ENCODE peak calls at places on chromosomes 2 and 18, in six cellular contexts. One of them, this sample, is unnamed.

GRCh38 chr2:120132190-120132589 is 91.0 kb downstream of the TMEM185B start:
- DNase-seq in Peyer's patch: no peak
- DNase-seq in adrenal gland: no peak
- DNase-seq in aorta: no peak
- DNase-seq in A549: no peak
- DNase-seq in HAP-1: no peak
- DNase-seq in this sample: no peak

GRCh38 chr2:2938481-2938880 is 439.1 kb downstream of the EIPR1 start:
- DNase-seq in HAP-1: no peak
- DNase-seq in aorta: no peak
- DNase-seq in A549: no peak
- DNase-seq in adrenal gland: no peak
- DNase-seq in Peyer's patch: no peak
- DNase-seq in this sample: no peak

GRCh38 chr18:31688601-31689000 is 4.2 kb upstream of the B4GALT6 start:
- DNase-seq in HAP-1: no peak
- DNase-seq in adrenal gland: no peak
- DNase-seq in A549: no peak
- DNase-seq in aorta: no peak
- DNase-seq in Peyer's patch: no peak
- DNase-seq in this sample: no peak

GRCh38 chr18:56637897-56638231 is 528 bp downstream of the TXNL1 start:
- DNase-seq in HAP-1: peak; percentile 22
- DNase-seq in aorta: no peak
- DNase-seq in A549: no peak
- DNase-seq in adrenal gland: no peak
- DNase-seq in Peyer's patch: no peak
- DNase-seq in this sample: no peak

GRCh38 chr2:46601328-46601963 is 122.1 kb downstream of the TMEM247 start:
- DNase-seq in aorta: no peak
- DNase-seq in HAP-1: no peak
- DNase-seq in Peyer's patch: no peak
- DNase-seq in A549: no peak
- DNase-seq in adrenal gland: no peak
- DNase-seq in this sample: no peak

GRCh38 chr18:62651276-62652031 is 63.9 kb upstream of the PHLPP1 start:
- DNase-seq in adrenal gland: no peak
- DNase-seq in A549: no peak
- DNase-seq in aorta: no peak
- DNase-seq in HAP-1: no peak
- DNase-seq in Peyer's patch: no peak
- DNase-seq in this sample: no peak

GRCh38 chr2:26657265-26657664 is 16.1 kb upstream of the CIB4 start:
- DNase-seq in adrenal gland: peak; percentile 11
- DNase-seq in aorta: no peak
- DNase-seq in Peyer's patch: no peak
- DNase-seq in A549: no peak
- DNase-seq in HAP-1: no peak
- DNase-seq in this sample: no peak

GRCh38 chr2:24259316-24259715 is 84.5 kb downstream of the FAM228A start:
- DNase-seq in A549: no peak
- DNase-seq in adrenal gland: no peak
- DNase-seq in Peyer's patch: no peak
- DNase-seq in HAP-1: no peak
- DNase-seq in aorta: no peak
- DNase-seq in this sample: no peak

GRCh38 chr2:69589973-69590652 is 53.4 kb downstream of the AAK1 start:
- DNase-seq in Peyer's patch: no peak
- DNase-seq in A549: no peak
- DNase-seq in HAP-1: no peak
- DNase-seq in adrenal gland: peak; percentile 76
- DNase-seq in aorta: no peak
- DNase-seq in this sample: no peak

GRCh38 chr2:235263205-235264120 is 230.4 kb upstream of the AGAP1 start:
- DNase-seq in Peyer's patch: peak; percentile 87
- DNase-seq in HAP-1: peak; percentile 11
- DNase-seq in adrenal gland: peak; percentile 95
- DNase-seq in A549: peak; percentile 90
- DNase-seq in aorta: peak; percentile 77
- DNase-seq in this sample: no peak

GRCh38 chr18:13568443-13569392 is 157.6 kb downstream of the FAM210A start:
- DNase-seq in adrenal gland: no peak
- DNase-seq in Peyer's patch: no peak
- DNase-seq in A549: no peak
- DNase-seq in HAP-1: no peak
- DNase-seq in aorta: no peak
- DNase-seq in this sample: no peak

GRCh38 chr2:15050483-15050882 is 418.0 kb downstream of the LRATD1 start:
- DNase-seq in HAP-1: no peak
- DNase-seq in aorta: no peak
- DNase-seq in adrenal gland: no peak
- DNase-seq in A549: no peak
- DNase-seq in Peyer's patch: no peak
- DNase-seq in this sample: no peak

GRCh38 chr2:207257291-207258190 is 91.8 kb upstream of the KLF7 start:
- DNase-seq in A549: no peak
- DNase-seq in Peyer's patch: no peak
- DNase-seq in HAP-1: no peak
- DNase-seq in aorta: no peak
- DNase-seq in adrenal gland: no peak
- DNase-seq in this sample: no peak

GRCh38 chr2:107072150-107072940 is 186.4 kb upstream of the ST6GAL2 start:
- DNase-seq in aorta: no peak
- DNase-seq in Peyer's patch: no peak
- DNase-seq in A549: no peak
- DNase-seq in HAP-1: no peak
- DNase-seq in adrenal gland: no peak
- DNase-seq in this sample: no peak

GRCh38 chr18:71442830-71443229 is 1101.3 kb downstream of the CBLN2 start:
- DNase-seq in A549: no peak
- DNase-seq in HAP-1: no peak
- DNase-seq in Peyer's patch: no peak
- DNase-seq in adrenal gland: no peak
- DNase-seq in aorta: no peak
- DNase-seq in this sample: no peak

GRCh38 chr2:196263181-196263747 is 91.9 kb upstream of the STK17B start:
- DNase-seq in Peyer's patch: peak; percentile 70
- DNase-seq in HAP-1: no peak
- DNase-seq in adrenal gland: peak; percentile 62
- DNase-seq in aorta: no peak
- DNase-seq in A549: no peak
- DNase-seq in this sample: no peak

GRCh38 chr2:224359569-224359968 is 42.3 kb downstream of the FAM124B start:
- DNase-seq in adrenal gland: no peak
- DNase-seq in aorta: no peak
- DNase-seq in HAP-1: peak; percentile 56
- DNase-seq in A549: no peak
- DNase-seq in Peyer's patch: no peak
- DNase-seq in this sample: peak; percentile 33

GRCh38 chr2:240672701-240673190 is 9.9 kb downstream of the AQP12B start:
- DNase-seq in Peyer's patch: no peak
- DNase-seq in A549: no peak
- DNase-seq in HAP-1: no peak
- DNase-seq in aorta: peak; percentile 44
- DNase-seq in adrenal gland: no peak
- DNase-seq in this sample: no peak

GRCh38 chr18:33677891-33678290 is 99.9 kb downstream of the ASXL3 start:
- DNase-seq in HAP-1: no peak
- DNase-seq in Peyer's patch: no peak
- DNase-seq in adrenal gland: no peak
- DNase-seq in aorta: no peak
- DNase-seq in A549: no peak
- DNase-seq in this sample: no peak

GRCh38 chr18:64398320-64398719 is 249.4 kb upstream of the LINC00305 start:
- DNase-seq in A549: no peak
- DNase-seq in adrenal gland: no peak
- DNase-seq in aorta: no peak
- DNase-seq in Peyer's patch: no peak
- DNase-seq in HAP-1: no peak
- DNase-seq in this sample: no peak

GRCh38 chr18:64407606-64408005 is 258.7 kb upstream of the LINC00305 start:
- DNase-seq in Peyer's patch: no peak
- DNase-seq in HAP-1: no peak
- DNase-seq in aorta: no peak
- DNase-seq in adrenal gland: no peak
- DNase-seq in A549: no peak
- DNase-seq in this sample: no peak

GRCh38 chr18:64409511-64409910 is 260.6 kb upstream of the LINC00305 start:
- DNase-seq in A549: no peak
- DNase-seq in adrenal gland: no peak
- DNase-seq in HAP-1: peak; percentile 37
- DNase-seq in Peyer's patch: no peak
- DNase-seq in aorta: no peak
- DNase-seq in this sample: peak; percentile 20

GRCh38 chr18:64405161-64405560 is 256.3 kb upstream of the LINC00305 start:
- DNase-seq in HAP-1: no peak
- DNase-seq in Peyer's patch: no peak
- DNase-seq in aorta: no peak
- DNase-seq in adrenal gland: no peak
- DNase-seq in A549: no peak
- DNase-seq in this sample: no peak

DNA sequence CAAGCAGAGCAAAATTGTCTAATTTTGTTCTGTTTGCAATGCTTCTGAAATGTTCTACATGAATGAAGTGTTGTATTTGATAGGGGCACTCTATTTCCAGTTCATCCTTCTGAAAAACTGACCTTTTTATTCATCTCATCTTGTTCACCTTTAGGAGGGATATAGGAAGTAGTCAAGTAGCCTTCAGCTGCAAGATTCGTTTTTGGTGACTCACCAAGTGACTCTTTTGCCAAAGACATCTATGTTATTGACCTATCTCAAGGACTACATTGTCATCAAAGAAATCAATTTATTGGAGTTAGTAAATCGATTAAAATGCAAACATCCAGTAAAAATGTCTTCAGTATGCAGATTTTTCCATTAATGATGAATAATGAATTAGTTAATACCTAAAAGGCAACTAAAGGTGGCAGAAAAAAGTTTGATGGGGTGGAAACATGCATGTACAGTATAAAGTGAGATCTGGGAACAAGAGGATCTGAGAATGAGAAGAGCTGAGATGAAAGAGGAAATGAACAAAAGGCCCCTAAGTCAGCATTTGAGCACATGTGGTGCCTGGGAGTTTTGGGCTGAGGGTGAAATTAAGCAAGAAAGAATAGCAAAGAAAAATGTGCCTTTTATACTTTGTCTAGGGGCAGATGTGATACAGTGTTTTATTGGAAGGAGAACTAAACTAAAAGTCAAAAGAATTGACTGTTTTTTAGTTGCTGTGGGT is 255.1 kb upstream of the LINC00305 start:
- DNase-seq in Peyer's patch: no peak
- DNase-seq in HAP-1: no peak
- DNase-seq in aorta: no peak
- DNase-seq in A549: no peak
- DNase-seq in adrenal gland: no peak
- DNase-seq in this sample: no peak
- H3K9me3 ChIP-seq in Peyer's patch: no peaks in the 10 kb centered on the region
- H3K9me3 ChIP-seq in HAP-1: no peaks in the 10 kb centered on the region
- H3K9me3 ChIP-seq in aorta: no peaks in the 10 kb centered on the region
- H3K9me3 ChIP-seq in A549: no peaks in the 10 kb centered on the region
- H3K9me3 ChIP-seq in adrenal gland: no peaks in the 10 kb centered on the region
- H3K9me3 ChIP-seq in this sample: no peaks in the 10 kb centered on the region

GRCh38 chr2:228532233-228532632 is 350.7 kb upstream of the SPHKAP start:
- DNase-seq in adrenal gland: no peak
- DNase-seq in A549: no peak
- DNase-seq in Peyer's patch: no peak
- DNase-seq in HAP-1: no peak
- DNase-seq in aorta: no peak
- DNase-seq in this sample: no peak

GRCh38 chr2:228533156-228533555 is 351.7 kb upstream of the SPHKAP start:
- DNase-seq in HAP-1: no peak
- DNase-seq in adrenal gland: no peak
- DNase-seq in Peyer's patch: no peak
- DNase-seq in A549: no peak
- DNase-seq in aorta: no peak
- DNase-seq in this sample: no peak

GRCh38 chr2:228540976-228541375 is 359.5 kb upstream of the SPHKAP start:
- DNase-seq in aorta: no peak
- DNase-seq in A549: no peak
- DNase-seq in adrenal gland: no peak
- DNase-seq in HAP-1: no peak
- DNase-seq in Peyer's patch: no peak
- DNase-seq in this sample: no peak

DNA sequence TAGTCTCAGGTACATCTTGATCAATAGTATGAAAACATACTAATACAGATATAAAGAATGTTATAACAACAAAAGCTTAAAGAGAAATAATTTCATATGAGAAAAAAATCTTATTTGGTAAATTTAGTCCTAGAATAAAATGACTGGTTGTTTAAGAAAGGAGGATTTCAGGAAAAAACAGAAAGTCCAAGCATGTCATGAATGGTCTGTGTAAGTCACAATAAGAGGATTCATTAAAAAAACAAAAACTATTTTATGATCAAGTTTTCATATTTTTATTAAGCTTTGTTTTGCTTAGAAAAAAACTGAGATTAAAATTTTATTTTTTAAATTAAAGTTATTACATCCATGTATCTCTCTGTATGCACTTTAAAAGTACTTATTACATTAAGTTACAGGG is 353.9 kb upstream of the SPHKAP start:
- DNase-seq in HAP-1: no peak
- DNase-seq in aorta: no peak
- DNase-seq in adrenal gland: no peak
- DNase-seq in A549: no peak
- DNase-seq in Peyer's patch: no peak
- DNase-seq in this sample: no peak
- H3K9me3 ChIP-seq in HAP-1: no peaks in the 10 kb centered on the region
- H3K9me3 ChIP-seq in aorta: no peaks in the 10 kb centered on the region
- H3K9me3 ChIP-seq in adrenal gland: peaks cover 15% of the 10 kb centered on the region
- H3K9me3 ChIP-seq in A549: peaks cover 7% of the 10 kb centered on the region
- H3K9me3 ChIP-seq in Peyer's patch: no peaks in the 10 kb centered on the region
- H3K9me3 ChIP-seq in this sample: peaks cover 71% of the 10 kb centered on the region

DNA sequence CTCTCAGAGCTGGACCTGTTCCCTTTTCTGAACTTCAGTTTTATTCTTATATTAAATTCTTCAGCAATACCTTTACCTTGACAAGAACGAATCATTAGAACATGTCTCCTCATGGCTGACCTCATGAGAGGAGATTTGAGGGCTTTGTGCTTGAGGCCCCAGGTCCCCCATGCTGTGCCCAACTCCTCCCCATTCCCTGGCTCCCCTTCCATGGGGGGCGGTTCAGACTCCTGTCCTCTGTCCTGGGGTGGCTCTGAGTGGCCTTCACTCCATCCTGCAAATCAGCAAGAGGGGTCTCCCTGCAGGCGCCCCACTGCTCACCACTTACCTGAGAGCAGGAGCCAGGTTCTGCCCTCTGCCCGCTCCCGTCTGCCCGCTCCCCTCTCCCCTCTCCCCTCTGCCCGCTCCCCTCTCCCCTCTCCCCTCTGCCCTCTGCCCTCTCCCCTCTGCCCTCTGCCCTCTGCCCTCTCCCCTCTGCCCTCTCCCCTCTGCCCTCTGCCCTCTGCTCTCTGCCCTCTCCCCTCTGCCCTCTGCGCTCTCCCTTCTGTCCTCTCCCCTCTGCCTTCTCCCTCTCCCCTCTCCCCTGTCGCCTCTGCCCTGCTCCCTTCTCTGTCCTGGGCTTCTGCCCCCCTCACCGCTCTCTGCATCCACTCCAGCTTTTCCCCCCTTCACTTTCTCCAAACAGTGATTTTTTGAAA is 98.7 kb upstream of the ALKAL2 start:
- DNase-seq in A549: no peak
- DNase-seq in aorta: no peak
- DNase-seq in adrenal gland: no peak
- DNase-seq in Peyer's patch: no peak
- DNase-seq in HAP-1: no peak
- DNase-seq in this sample: no peak
- H3K9me3 ChIP-seq in A549: peaks cover 17% of the 10 kb centered on the region
- H3K9me3 ChIP-seq in aorta: no peaks in the 10 kb centered on the region
- H3K9me3 ChIP-seq in adrenal gland: no peaks in the 10 kb centered on the region
- H3K9me3 ChIP-seq in Peyer's patch: no peaks in the 10 kb centered on the region
- H3K9me3 ChIP-seq in HAP-1: no peaks in the 10 kb centered on the region
- H3K9me3 ChIP-seq in this sample: no peaks in the 10 kb centered on the region

GRCh38 chr2:73448856-73449255 is 63.2 kb downstream of the ALMS1 start:
- DNase-seq in Peyer's patch: no peak
- DNase-seq in adrenal gland: no peak
- DNase-seq in A549: no peak
- DNase-seq in HAP-1: no peak
- DNase-seq in aorta: no peak
- DNase-seq in this sample: no peak
- H3K9me3 ChIP-seq in Peyer's patch: no peaks in the 10 kb centered on the region
- H3K9me3 ChIP-seq in adrenal gland: no peaks in the 10 kb centered on the region
- H3K9me3 ChIP-seq in A549: no peaks in the 10 kb centered on the region
- H3K9me3 ChIP-seq in HAP-1: no peaks in the 10 kb centered on the region
- H3K9me3 ChIP-seq in aorta: no peaks in the 10 kb centered on the region
- H3K9me3 ChIP-seq in this sample: no peaks in the 10 kb centered on the region